ENCODE peak calls at places on chromosome 6, in seven cellular contexts. L is EL; Z is T-helper 1 cell; T is left ventricle myocardium superior; P is hippocampal formation; Q is fibroblast of lung; K is activated naive CD8-positive, alpha-beta T cell treated with anti-CD3 and anti-CD28 coated beads for 36 hours. V is an unnamed sample.

GRCh38 chr6:158027590-158028285 is 46.1 kb downstream of the SYNJ2 start:
- DNase-seq in L (no peak), Z (no peak), T (peak; percentile 53), P (no peak), Q (no peak), K (no peak), V (no peak)

GRCh38 chr6:149289966-149290365 is 27.5 kb upstream of the TAB2 start:
- DNase-seq in L (no peak), Z (no peak), T (no peak), P (no peak), Q (no peak), K (no peak), V (no peak)

GRCh38 chr6:64103480-64103879 is 467.9 kb downstream of the PHF3 start:
- DNase-seq in L (no peak), Z (no peak), T (no peak), P (no peak), Q (no peak), K (no peak), V (no peak)

GRCh38 chr6:25652007-25652515 is at the start of gene SCGN:
- DNase-seq in L (peak; percentile 43), Z (peak; percentile 11), T (peak; percentile 76), P (no peak), Q (peak; percentile 61), K (peak; percentile 51), V (peak; percentile 5)

GRCh38 chr6:161274488-161274858 is 612 bp upstream of the AGPAT4 start:
- DNase-seq in L (no peak), Z (no peak), T (no peak), P (no peak), Q (no peak), K (no peak), V (no peak)

GRCh38 chr6:12355354-12355753 is 65.2 kb downstream of the EDN1 start:
- DNase-seq in L (no peak), Z (no peak), T (no peak), P (no peak), Q (no peak), K (no peak), V (no peak)

GRCh38 chr6:164045082-164045481 is 630.6 kb downstream of the QKI start:
- DNase-seq in L (no peak), Z (no peak), T (no peak), P (no peak), Q (no peak), K (no peak), V (no peak)

GRCh38 chr6:50902260-50902659 is 83.6 kb downstream of the TFAP2B start:
- DNase-seq in L (no peak), Z (no peak), T (no peak), P (no peak), Q (no peak), K (no peak), V (no peak)

GRCh38 chr6:165117121-165117520 is 192.3 kb downstream of the C6orf118 start:
- DNase-seq in L (no peak), Z (no peak), T (no peak), P (no peak), Q (peak; percentile 52), K (no peak), V (no peak)

GRCh38 chr6:8738951-8739350 is 303.6 kb upstream of the SLC35B3 start:
- DNase-seq in L (peak; percentile 7), Z (no peak), T (no peak), P (no peak), Q (no peak), K (no peak), V (no peak)

GRCh38 chr6:122360809-122361208 is 38.6 kb upstream of the HSF2 start:
- DNase-seq in L (no peak), Z (no peak), T (no peak), P (no peak), Q (no peak), K (no peak), V (no peak)

GRCh38 chr6:15504040-15504491 is 158.8 kb downstream of the DTNBP1 start:
- DNase-seq in L (no peak), Z (no peak), T (peak; percentile 84), P (peak; percentile 20), Q (no peak), K (no peak), V (no peak)

V was measured in GM12892.